ENCODE peak calls at places on chromosomes 13 and 19, in six cellular contexts. O, T, C, R, F and J are unnamed samples.

GRCh38 chr13:51714663-51715168 is 89.2 kb downstream of the DHRS12 start:
- DNase-seq in F (no peak), R (no peak), O (peak), C (no peak), T (peak), J (no peak)

GRCh38 chr13:30020726-30021312 is 170.4 kb upstream of the UBL3 start:
- DNase-seq in C (no peak), R (no peak), F (no peak), T (peak), O (no peak), J (no peak)

GRCh38 chr13:35699181-35699580 is 222.7 kb upstream of the MAB21L1 start:
- DNase-seq in C (no peak), T (peak), R (no peak), O (no peak), F (no peak), J (no peak)

GRCh38 chr13:27200413-27201066 is 28.9 kb upstream of the USP12 start:
- DNase-seq in F (no peak), O (no peak), C (no peak), T (no peak), R (no peak), J (no peak)

GRCh38 chr13:49112782-49113525 is 107.2 kb upstream of the MLNR start:
- DNase-seq in C (no peak), F (no peak), R (no peak), T (peak), O (peak), J (no peak)

GRCh38 chr13:27728271-27728670 is 64.0 kb upstream of the GSX1 start:
- DNase-seq in F (no peak), O (peak), C (no peak), R (no peak), T (no peak), J (no peak)

GRCh38 chr13:93450226-93450625 is 223.6 kb downstream of the GPC6 start:
- DNase-seq in C (no peak), F (no peak), R (no peak), T (peak), O (no peak), J (no peak)

GRCh38 chr13:95276119-95276505 is 25.1 kb downstream of the ABCC4 start:
- DNase-seq in F (no peak), C (no peak), R (no peak), T (no peak), O (no peak), J (no peak)

GRCh38 chr19:15331419-15332310 is 674 bp downstream of the BRD4 start:
- DNase-seq in T (no peak), O (peak), F (peak), R (peak), C (peak), J (peak)

GRCh38 chr13:26658491-26658890 is 101.0 kb downstream of the WASF3 start:
- DNase-seq in F (no peak), C (no peak), T (no peak), O (no peak), R (no peak), J (no peak)

GRCh38 chr13:108621421-108621820 is 8.0 kb upstream of the MYO16 start:
- DNase-seq in C (no peak), F (no peak), R (no peak), O (no peak), T (no peak), J (no peak)

GRCh38 chr19:18865973-18866799 is 29.8 kb downstream of the CERS1 start:
- DNase-seq in F (no peak), R (no peak), C (peak), T (peak), O (peak), J (peak)

GRCh38 chr13:97239943-97240788 is 18.0 kb downstream of the MBNL2 start:
- DNase-seq in T (no peak), F (no peak), C (no peak), R (no peak), O (no peak), J (no peak)

GRCh38 chr13:97239306-97239705 is 17.2 kb downstream of the MBNL2 start:
- DNase-seq in R (no peak), O (no peak), C (no peak), T (no peak), F (no peak), J (no peak)

GRCh38 chr13:97242755-97243497 is 20.8 kb downstream of the MBNL2 start:
- DNase-seq in T (no peak), F (no peak), C (no peak), R (no peak), O (no peak), J (peak)

GRCh38 chr13:97241761-97242160 is 19.6 kb downstream of the MBNL2 start:
- DNase-seq in F (no peak), C (no peak), T (no peak), O (no peak), R (no peak), J (no peak)

DNA sequence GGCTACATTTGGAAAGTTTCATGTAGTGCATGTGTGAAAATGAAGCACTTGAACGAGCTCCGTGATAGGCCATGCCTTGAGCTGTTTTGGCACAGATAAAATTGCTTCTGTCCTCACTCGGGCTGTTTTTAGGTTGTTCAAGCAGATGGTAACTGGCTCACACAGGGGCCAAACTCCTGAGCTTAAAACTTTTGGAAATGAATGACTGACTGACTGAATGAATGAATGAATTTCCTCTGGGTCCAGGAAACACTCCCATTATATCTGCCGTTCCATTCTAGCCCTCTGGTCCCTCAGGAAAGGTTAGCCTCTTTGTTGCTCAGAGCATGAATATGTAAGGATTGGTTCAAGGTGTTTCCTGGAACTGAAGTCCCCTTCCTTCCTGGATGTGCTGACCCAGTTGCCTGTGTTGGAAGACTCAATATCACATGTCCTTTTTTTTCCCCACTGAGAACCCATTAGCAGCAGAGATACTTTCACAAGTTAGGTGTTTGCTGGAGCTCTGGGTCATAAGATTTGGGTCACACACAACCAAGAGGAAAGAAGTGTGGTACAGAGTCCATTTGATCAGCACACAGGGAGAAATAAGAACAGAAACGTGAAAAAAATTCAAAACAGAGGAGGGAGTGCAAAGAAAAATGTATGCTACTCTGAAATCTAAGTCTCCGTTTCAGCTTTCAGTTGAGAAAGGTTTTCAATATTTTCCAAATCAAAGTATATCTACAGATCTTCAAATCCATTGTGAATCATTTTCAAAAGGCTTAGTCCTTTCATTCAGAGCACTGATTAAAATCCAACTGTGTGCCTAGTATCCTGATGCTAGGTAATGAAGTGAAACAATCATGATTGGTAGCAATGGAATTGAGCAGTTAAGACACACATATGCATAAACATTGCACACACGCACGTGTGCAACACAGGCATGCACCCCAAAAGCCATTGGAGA is 18.9 kb downstream of the MBNL2 start:
- DNase-seq in C (no peak), T (no peak), O (no peak), F (no peak), R (no peak), J (no peak)
- TF ChIP-seq POLR2A in C (no peak), T (no peak), O (no peak), F (no peak), R (no peak), J (no peak)

GRCh38 chr19:34961775-34962174 is 2.3 kb downstream of the ZNF792 start:
- DNase-seq in R (peak), T (no peak), F (no peak), O (no peak), C (no peak), J (no peak)

GRCh38 chr19:34960940-34961679 is 2.9 kb downstream of the ZNF792 start:
- DNase-seq in C (no peak), O (no peak), R (peak), F (no peak), T (no peak), J (no peak)

GRCh38 chr19:34962945-34963530 is 991 bp downstream of the ZNF792 start:
- DNase-seq in C (no peak), F (no peak), O (no peak), T (peak), R (peak), J (no peak)

GRCh38 chr19:34963531-34964406 is at the start of gene ZNF792:
- DNase-seq in O (peak), R (peak), F (peak), C (peak), T (peak), J (peak)

GRCh38 chr19:34962281-34962944 is 1.6 kb downstream of the ZNF792 start:
- DNase-seq in F (peak), O (peak), C (no peak), T (peak), R (peak), J (peak)
- TF ChIP-seq POLR2A in F (no peak), O (no peak), C (no peak), T (no peak), R (no peak), J (no peak)

GRCh38 chr19:1466461-1467227 is 12.4 kb downstream of the C19orf25 start:
- DNase-seq in T (no peak), R (no peak), O (no peak), C (no peak), F (no peak), J (no peak)

GRCh38 chr19:1467228-1467511 is 11.8 kb downstream of the C19orf25 start:
- DNase-seq in C (no peak), T (no peak), O (no peak), F (no peak), R (no peak), J (no peak)

GRCh38 chr19:1466018-1466460 is 13.0 kb downstream of the C19orf25 start:
- DNase-seq in O (no peak), F (no peak), R (no peak), T (no peak), C (no peak), J (no peak)

GRCh38 chr19:1468274-1469199 is 10.5 kb downstream of the C19orf25 start:
- DNase-seq in T (peak), O (no peak), C (no peak), R (no peak), F (no peak), J (no peak)

DNA sequence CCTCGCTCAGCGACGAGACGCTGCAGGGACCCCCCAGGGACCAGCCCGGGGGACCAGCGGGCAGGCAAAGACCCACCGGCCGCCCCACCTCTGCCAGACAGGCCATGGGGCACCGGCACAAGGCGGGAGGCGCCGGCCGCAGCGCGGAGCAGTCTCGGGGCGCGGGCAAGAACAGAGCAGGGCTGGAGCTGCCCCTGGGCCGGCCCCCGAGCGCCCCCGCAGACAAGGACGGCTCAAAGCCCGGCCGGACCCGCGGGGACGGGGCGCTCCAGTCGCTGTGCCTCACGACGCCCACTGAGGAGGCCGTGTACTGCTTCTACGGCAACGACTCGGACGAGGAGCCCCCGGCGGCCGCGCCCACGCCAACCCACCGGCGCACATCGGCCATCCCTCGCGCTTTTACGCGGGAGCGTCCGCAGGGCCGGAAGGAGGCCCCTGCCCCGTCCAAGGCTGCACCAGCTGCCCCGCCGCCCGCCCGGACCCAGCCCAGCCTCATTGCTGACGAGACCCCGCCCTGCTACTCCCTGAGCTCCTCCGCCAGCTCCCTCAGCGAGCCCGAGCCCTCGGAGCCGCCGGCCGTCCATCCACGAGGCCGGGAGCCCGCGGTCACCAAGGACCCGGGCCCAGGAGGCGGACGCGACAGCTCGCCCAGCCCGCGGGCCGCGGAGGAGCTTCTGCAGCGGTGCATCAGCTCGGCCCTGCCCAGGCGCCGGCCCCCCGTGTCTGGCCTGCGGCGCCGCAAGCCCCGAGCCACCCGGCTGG is 11.3 kb downstream of the C19orf25 start:
- DNase-seq in C (no peak), O (no peak), T (no peak), F (no peak), R (no peak), J (no peak)
- TF ChIP-seq POLR2A in C (no peak), O (no peak), T (no peak), F (no peak), R (no peak), J (no peak)

DNA sequence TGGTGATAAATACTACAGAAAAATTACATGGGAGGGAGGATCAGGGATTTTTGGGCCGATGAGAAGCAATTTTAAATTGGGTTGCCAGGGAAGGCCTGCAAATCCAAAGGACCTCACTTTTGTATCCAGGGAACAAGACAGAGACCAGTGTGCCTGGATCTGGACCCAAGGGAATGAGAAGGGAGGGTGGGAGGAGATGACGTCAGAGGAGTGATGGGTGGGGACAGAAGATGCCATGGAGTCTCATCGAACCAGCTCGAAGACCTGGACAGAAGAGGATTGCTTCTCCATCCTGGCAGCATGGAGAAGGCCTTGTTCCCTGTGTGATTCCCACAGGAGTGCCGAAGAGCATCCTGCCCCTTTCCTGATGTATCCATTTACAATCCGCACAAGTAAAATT is 68.9 kb downstream of the ITGBL1 start:
- DNase-seq in R (no peak), F (no peak), O (no peak), C (no peak), T (no peak), J (no peak)
- TF ChIP-seq POLR2A in R (no peak), F (no peak), O (no peak), C (no peak), T (no peak), J (no peak)

DNA sequence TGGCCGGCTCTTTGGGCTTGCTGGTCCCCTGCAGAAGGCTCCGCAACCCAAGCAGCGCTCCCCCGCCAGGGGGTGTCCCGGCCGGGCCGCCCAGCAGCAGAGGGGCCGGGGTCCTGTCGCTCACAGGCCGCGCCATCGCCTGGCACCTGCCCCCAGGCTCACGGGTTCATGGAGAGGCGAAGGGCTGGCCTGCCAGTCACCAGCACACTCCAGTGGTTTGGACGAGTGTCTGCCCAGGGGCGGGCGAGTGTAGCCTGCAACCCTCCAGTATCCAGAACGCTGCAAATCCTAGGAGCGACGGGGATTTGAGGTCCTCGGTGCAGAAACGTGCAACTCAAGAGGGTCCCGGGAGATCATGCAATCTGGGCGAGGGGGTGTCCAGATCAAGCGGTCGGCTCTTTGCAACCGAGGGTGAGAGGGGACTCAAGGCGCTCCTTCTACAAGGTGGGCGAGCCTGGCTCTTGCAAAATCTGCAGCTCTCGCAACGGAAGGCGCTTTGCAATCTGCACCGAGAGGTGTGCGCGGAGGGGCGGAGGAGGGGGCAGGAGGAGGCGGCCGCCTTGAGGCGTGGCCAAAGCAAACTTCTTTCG is at the start of gene DBP:
- DNase-seq in T (no peak), O (no peak), R (peak), C (peak), F (peak), J (no peak)
- TF ChIP-seq POLR2A in T (no peak), O (no peak), R (no peak), C (peak), F (peak), J (no peak)

GRCh38 chr19:20315543-20315942 is 148.5 kb downstream of the ZNF486 start:
- DNase-seq in R (no peak), F (no peak), O (no peak), C (no peak), T (no peak), J (no peak)
- TF ChIP-seq POLR2A in R (no peak), F (no peak), O (no peak), C (no peak), T (no peak), J (no peak)

GRCh38 chr19:3537101-3537437 is 1.9 kb upstream of the TEKTIP1 start:
- DNase-seq in C (no peak), F (peak), T (no peak), R (no peak), O (no peak), J (no peak)

GRCh38 chr19:3538258-3538929 is 580 bp upstream of the TEKTIP1 start:
- DNase-seq in R (no peak), C (no peak), O (no peak), T (no peak), F (no peak), J (no peak)

GRCh38 chr19:3536429-3537100 is 2.4 kb upstream of the TEKTIP1 start:
- DNase-seq in O (no peak), T (no peak), C (no peak), R (peak), F (peak), J (no peak)

GRCh38 chr19:3538965-3539742 is at the start of gene TEKTIP1:
- DNase-seq in C (no peak), R (no peak), T (no peak), O (no peak), F (peak), J (no peak)

GRCh38 chr19:3537438-3538240 is 1.3 kb upstream of the TEKTIP1 start:
- DNase-seq in O (peak), T (no peak), F (no peak), R (no peak), C (no peak), J (no peak)
- TF ChIP-seq POLR2A in O (no peak), T (no peak), F (no peak), R (no peak), C (no peak), J (no peak)

GRCh38 chr19:1406818-1407661 is at the start of gene DAZAP1:
- DNase-seq in O (peak), C (peak), F (peak), T (peak), R (peak), J (peak)
- TF ChIP-seq POLR2A in O (peak), C (peak), F (peak), T (no peak), R (no peak), J (peak)

DNA sequence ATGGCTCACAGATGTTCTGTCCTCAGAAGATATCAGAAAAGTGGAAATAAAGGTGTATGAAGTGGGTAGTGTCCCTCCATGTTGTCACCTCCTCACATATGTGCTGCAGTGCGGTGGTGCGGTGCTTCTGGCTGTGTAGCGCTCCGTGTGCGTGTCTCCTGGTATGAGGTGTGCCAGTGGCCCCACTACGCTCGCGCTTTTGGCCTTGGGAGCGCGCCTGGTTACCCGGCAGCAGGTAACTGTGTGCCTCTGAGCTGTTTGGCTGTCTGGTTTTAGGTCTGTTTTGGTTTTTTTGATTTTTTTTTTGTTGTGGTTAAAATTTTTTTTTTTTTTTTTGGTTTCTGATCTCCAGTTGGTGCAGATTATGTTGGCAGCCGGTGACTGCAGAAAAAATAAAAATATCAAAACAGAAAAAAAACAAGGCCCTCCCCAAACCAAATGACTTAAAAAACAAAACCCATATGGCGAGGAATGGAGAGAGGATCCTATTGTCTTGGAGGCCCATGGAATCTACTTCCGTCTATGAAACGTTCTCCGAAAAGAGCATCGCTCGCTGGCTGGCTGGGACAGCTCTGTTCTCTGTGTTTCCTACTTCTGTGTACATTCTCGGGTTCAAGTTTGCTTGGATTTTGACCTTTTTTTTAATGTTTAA is 7.9 kb downstream of the HNRNPL start:
- DNase-seq in T (no peak), F (no peak), R (no peak), C (no peak), O (no peak), J (no peak)
- TF ChIP-seq POLR2A in T (no peak), F (no peak), R (no peak), C (peak), O (no peak), J (no peak)

GRCh38 chr19:8412783-8413592 is at the start of gene MARCHF2:
- DNase-seq in C (peak), T (peak), R (peak), O (peak), F (peak), J (peak)
- TF ChIP-seq POLR2A in C (no peak), T (no peak), R (no peak), O (peak), F (no peak), J (peak)